ENCODE peak calls at places on chromosome 20, in seven cellular contexts. W, X, V, R, P, N and T are unnamed samples.

GRCh38 chr20:19710336-19710721 is 47.7 kb upstream of the RIN2 start:
- DNase-seq in N (no peak), V (no peak), P (no peak), X (no peak), W (no peak), R (no peak), T (no peak)

GRCh38 chr20:40323411-40323810 is 365.6 kb downstream of the MAFB start:
- DNase-seq in V (no peak), P (no peak), W (no peak), R (peak; percentile 62), N (no peak), X (peak; percentile 14), T (no peak)

GRCh38 chr20:45415822-45416637 is at the start of gene PIGT:
- DNase-seq in P (peak; percentile 79), X (peak; percentile 77), N (peak; percentile 86), R (peak; percentile 92), V (peak; percentile 93), W (peak; percentile 76), T (peak; percentile 75)

GRCh38 chr20:50015993-50016770 is 33.4 kb downstream of the SNAI1 start:
- DNase-seq in P (no peak), N (no peak), V (no peak), X (no peak), R (no peak), W (no peak), T (no peak)

GRCh38 chr20:51327251-51327841 is 215.2 kb downstream of the NFATC2 start:
- DNase-seq in V (no peak), N (no peak), R (no peak), W (peak; percentile 90), X (peak; percentile 72), P (peak; percentile 84), T (no peak)

GRCh38 chr20:20946122-20946759 is 159.9 kb downstream of the LINC00237 start:
- DNase-seq in N (no peak), R (no peak), P (no peak), W (no peak), X (peak; percentile 14), V (no peak), T (no peak)

GRCh38 chr20:46939031-46939430 is 44.4 kb downstream of the EYA2 start:
- DNase-seq in N (no peak), R (no peak), P (peak; percentile 22), W (no peak), X (no peak), V (peak; percentile 82), T (no peak)

GRCh38 chr20:48928832-48929725 is 7.6 kb downstream of the ARFGEF2 start:
- DNase-seq in N (no peak), W (no peak), R (no peak), V (no peak), P (peak; percentile 57), X (no peak), T (no peak)

GRCh38 chr20:52247548-52247947 is 56.0 kb upstream of the ZFP64 start:
- DNase-seq in V (no peak), N (no peak), W (no peak), R (no peak), X (no peak), P (no peak), T (no peak)

GRCh38 chr20:3658708-3659491 is 4.3 kb downstream of the GFRA4 start:
- DNase-seq in N (no peak), X (no peak), V (no peak), R (no peak), W (no peak), P (no peak), T (no peak)

GRCh38 chr20:58069796-58070663 is 158.4 kb downstream of the ANKRD60 start:
- DNase-seq in W (no peak), P (no peak), V (no peak), X (no peak), N (peak; percentile 7), R (no peak), T (no peak)

GRCh38 chr20:58072695-58073671 is 155.5 kb downstream of the ANKRD60 start:
- DNase-seq in V (no peak), W (no peak), P (no peak), X (no peak), R (no peak), N (peak; percentile 15), T (no peak)

GRCh38 chr20:58070664-58071499 is 157.6 kb downstream of the ANKRD60 start:
- DNase-seq in P (no peak), N (peak; percentile 0), W (no peak), R (no peak), X (no peak), V (no peak), T (no peak)

GRCh38 chr20:58071500-58071804 is 157.0 kb downstream of the ANKRD60 start:
- DNase-seq in W (no peak), N (peak; percentile 12), V (no peak), R (no peak), X (no peak), P (no peak), T (no peak)

DNA sequence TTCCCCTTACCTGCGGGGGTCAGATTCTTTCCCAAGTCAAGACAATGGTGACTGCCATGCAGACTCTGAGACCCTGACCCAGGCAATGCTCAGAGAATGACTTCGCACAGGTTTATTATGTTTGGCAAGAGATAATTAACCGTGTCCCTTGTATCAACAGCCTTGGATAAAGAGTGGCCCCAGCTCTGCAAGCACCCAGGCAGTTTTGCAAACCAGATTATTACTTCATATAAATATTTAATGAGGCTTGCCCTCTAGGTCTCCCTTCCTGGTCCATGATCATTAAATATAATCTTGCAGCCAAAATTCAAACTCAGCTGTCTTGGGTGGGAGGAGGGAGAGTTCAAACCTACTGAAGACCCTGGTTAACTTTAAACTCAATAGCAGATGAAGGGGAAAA is 156.5 kb downstream of the ANKRD60 start:
- DNase-seq in R (no peak), W (no peak), X (no peak), N (no peak), V (no peak), P (no peak), T (no peak)
- TF ChIP-seq CTCF in R (no peak), W (no peak), X (no peak), N (no peak), V (no peak), P (no peak), T (no peak)

GRCh38 chr20:23200914-23201313 is 114.8 kb upstream of the CD93 start:
- DNase-seq in V (peak; percentile 85), P (no peak), W (peak; percentile 26), X (peak; percentile 45), R (peak; percentile 69), N (no peak), T (no peak)
- TF ChIP-seq CTCF in V (peak; percentile 64), P (peak; percentile 70), W (peak; percentile 67), X (peak; percentile 84), R (peak; percentile 50), N (no peak), T (no peak)

GRCh38 chr20:25197173-25197869 is 1.8 kb downstream of the ENTPD6 start:
- DNase-seq in V (peak; percentile 27), W (no peak), R (no peak), N (no peak), X (no peak), P (no peak), T (no peak)

GRCh38 chr20:25196701-25197120 is 1.2 kb downstream of the ENTPD6 start:
- DNase-seq in R (no peak), W (no peak), N (no peak), P (no peak), X (no peak), V (peak; percentile 27), T (no peak)

GRCh38 chr20:25194333-25194972 is 1.1 kb upstream of the ENTPD6 start:
- DNase-seq in V (no peak), R (no peak), P (no peak), W (no peak), X (no peak), N (no peak), T (no peak)

GRCh38 chr20:25195014-25195961 is at the start of gene ENTPD6:
- DNase-seq in X (peak; percentile 80), P (peak; percentile 67), W (peak; percentile 76), V (peak; percentile 83), N (peak; percentile 84), R (peak; percentile 92), T (peak; percentile 99)

DNA sequence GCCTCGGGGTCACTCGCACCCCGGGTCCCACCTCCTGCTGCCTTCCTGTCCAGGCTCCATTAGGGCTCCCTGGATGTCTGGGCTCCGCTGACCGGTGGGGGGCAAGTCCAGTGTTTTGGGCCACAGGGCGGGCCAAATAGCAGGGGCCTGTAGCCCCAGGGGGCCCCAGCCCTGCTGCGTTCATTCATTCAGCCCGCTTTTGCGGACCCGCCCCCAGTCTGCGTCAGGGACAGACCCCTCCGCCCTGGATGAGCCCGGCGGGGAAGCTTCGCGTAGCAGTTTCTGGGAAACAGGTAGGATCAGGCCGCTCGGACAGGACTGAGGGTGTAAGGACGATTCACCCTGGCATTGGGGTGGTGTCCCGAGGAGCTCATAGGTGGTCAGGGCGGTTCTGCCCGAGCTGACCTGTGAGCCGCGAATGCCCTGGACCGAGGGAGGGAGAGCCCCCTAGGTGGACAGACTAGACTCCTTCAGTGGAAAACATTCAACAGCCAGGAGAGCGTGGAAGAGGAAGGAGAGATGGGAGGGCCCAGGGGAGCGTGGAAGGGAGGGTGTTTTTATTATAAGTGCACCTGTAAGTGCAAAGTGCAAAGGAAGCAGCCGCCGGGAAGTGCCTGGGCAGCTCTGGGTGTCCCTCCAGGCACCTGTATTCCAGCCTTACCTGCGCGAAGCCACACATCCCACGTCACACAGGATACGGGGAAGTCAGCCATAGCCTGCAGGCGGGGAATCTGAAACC is 619 bp downstream of the ENTPD6 start:
- DNase-seq in P (peak; percentile 6), R (peak; percentile 70), N (no peak), W (peak; percentile 12), V (peak; percentile 68), X (peak; percentile 66), T (no peak)
- TF ChIP-seq CTCF in P (no peak), R (no peak), N (no peak), W (peak; percentile 1), V (no peak), X (no peak), T (no peak)

DNA sequence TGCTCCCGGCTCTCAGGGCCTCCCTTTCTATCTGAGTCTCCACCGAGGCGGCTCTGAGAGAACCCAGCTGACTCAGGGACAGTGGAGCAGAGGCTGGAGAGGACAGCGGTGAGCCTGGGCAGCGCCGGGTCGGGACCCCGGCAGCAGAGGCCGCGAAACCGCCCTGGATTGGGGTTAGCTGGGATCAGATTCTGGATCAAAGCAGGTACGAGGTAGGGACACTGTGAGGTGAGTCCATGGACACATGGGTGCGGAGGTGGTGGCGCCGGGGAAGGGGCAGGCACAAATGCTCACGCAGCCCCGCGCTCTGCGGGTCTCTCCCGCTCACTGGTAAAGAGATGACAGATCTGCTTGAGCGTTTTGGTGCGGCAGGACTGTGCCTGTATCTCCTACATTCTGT is 146.4 kb upstream of the GGTLC1 start:
- DNase-seq in P (no peak), W (no peak), R (no peak), X (no peak), N (no peak), V (no peak), T (no peak)
- TF ChIP-seq CTCF in P (no peak), W (no peak), R (no peak), X (no peak), N (no peak), V (no peak), T (no peak)